ENCODE peak calls at places on chromosome 12, in four cellular contexts. D is IMR-90, C is H9, X is H1. M is an unnamed sample.
A peak's percentile ranks its signal among the peaks of the same experiment; 100 is the strongest.

GRCh38 chr12:64181504-64182291 is 40.4 kb downstream of the KICS2 start:
- DNase-seq in X (no peak), C (peak; percentile 45), D (peak; percentile 99), M (peak; percentile 79)

GRCh38 chr12:124457287-124458219 is 109.9 kb downstream of the NCOR2 start:
- DNase-seq in C (no peak), D (peak; percentile 44), X (no peak), M (no peak)

GRCh38 chr12:106096376-106096775 is 42.4 kb downstream of the NUAK1 start:
- DNase-seq in C (no peak), X (no peak), D (no peak), M (no peak)

GRCh38 chr12:130526813-130527212 is 189.1 kb downstream of the PIWIL1 start:
- DNase-seq in C (peak; percentile 83), X (peak; percentile 87), D (no peak), M (peak; percentile 80)

GRCh38 chr12:67525500-67525884 is 123.1 kb upstream of the DYRK2 start:
- DNase-seq in X (no peak), D (no peak), C (no peak), M (no peak)

GRCh38 chr12:85693093-85693665 is 143.0 kb downstream of the RASSF9 start:
- DNase-seq in C (no peak), X (no peak), D (no peak), M (no peak)

GRCh38 chr12:52800259-52800917 is 4.5 kb upstream of the KRT3 start:
- DNase-seq in X (no peak), C (no peak), D (no peak), M (no peak)

GRCh38 chr12:63420206-63420644 is 248.1 kb downstream of the DPY19L2 start:
- DNase-seq in D (peak; percentile 59), X (peak; percentile 82), C (peak; percentile 90), M (peak; percentile 99)

GRCh38 chr12:122981587-122982493 is 1.4 kb downstream of the ARL6IP4 start:
- DNase-seq in C (no peak), X (no peak), D (no peak), M (no peak)

GRCh38 chr12:57258977-57259970 is 8.3 kb upstream of the STAC3 start:
- DNase-seq in C (no peak), X (no peak), D (peak; percentile 58), M (no peak)
- H4K5ac ChIP-seq in C (no peak overlapping the region), X (no peak overlapping the region), D (no peak overlapping the region), M (no peak overlapping the region)

DNA sequence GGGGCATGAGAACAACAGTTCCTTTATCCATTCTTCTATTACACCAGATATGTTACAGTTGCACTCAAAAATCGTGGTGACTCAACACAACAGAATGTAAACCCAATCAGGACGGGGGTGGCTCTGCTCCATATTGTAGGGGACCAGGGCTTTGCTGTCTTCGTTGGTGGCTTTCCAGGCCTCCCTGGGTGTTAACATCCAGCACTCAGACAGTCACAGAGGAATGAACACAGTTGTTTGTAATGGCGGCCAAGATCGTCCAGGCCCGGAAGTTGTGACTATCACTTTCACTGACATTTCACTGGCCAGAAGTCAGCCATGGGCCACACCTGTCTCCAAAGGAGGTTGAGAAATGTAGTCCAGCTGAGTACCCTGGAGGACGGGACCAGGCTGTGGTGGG is 204.1 kb downstream of the CACNA1C start:
- DNase-seq in C (no peak), D (peak; percentile 84), X (no peak), M (no peak)
- H4K8ac ChIP-seq in C (no peak overlapping the region), D (peak overlapping the region; percentile 69), X (no peak overlapping the region), M (no peak overlapping the region)

DNA sequence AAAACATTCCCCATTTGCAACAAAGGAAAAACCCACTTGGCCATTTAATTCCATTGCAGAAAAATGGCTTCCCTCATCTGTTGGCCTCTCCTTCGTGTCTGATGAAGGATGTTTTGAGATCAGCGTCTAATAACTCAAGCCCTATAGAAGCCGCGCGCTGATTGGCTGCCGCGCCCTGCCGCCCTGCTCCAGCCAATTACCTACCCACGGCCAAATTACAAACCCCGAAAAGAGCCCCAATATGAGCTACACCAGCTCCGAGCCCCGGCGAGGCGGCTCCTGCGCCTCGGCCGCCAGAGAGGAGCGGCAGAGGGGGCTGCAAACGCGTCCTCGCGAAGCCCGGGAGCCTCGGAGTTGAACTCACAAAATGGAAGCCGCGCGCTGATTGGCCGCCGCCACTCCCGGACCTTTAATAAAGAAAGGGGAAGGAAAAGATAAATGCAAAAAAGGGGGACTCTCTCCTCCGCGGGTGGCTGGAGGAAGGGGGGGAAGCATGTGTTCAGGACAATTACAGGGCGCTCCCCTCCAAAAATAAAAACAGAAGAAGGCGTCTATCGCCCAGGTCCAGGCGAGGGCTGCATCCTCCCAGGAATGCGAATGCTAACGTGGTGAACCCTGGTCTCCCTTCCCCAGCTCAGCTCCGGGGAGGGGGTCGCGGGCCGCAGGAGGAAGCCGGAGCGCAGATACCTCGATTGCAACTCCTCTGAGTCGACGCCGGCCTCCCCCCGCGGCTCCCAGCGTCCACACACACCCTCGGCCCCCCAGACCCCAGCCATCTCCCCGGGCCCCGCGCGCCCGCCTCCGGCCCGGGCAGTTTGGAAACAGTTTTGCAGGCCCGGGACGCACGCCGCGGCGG is 738 bp upstream of the SETD1B start:
- DNase-seq in X (peak; percentile 88), C (peak; percentile 90), D (peak; percentile 96), M (peak; percentile 97)
- H2BK120ac ChIP-seq in X (no peak overlapping the region), C (peak overlapping the region; percentile 52), D (peak overlapping the region; percentile 85), M (peak overlapping the region; percentile 93)

GRCh38 chr12:66127695-66128094 is 2.9 kb downstream of the LLPH start:
- DNase-seq in C (no peak), X (no peak), D (peak; percentile 72), M (no peak)
- H4K5ac ChIP-seq in C (no peak overlapping the region), X (no peak overlapping the region), D (no peak overlapping the region), M (no peak overlapping the region)

GRCh38 chr12:121532503-121533390 is 48.1 kb downstream of the KDM2B start:
- DNase-seq in C (no peak), X (no peak), D (peak; percentile 84), M (no peak)
- H4K8ac ChIP-seq in C (no peak overlapping the region), X (no peak overlapping the region), D (peak overlapping the region; percentile 83), M (no peak overlapping the region)

DNA sequence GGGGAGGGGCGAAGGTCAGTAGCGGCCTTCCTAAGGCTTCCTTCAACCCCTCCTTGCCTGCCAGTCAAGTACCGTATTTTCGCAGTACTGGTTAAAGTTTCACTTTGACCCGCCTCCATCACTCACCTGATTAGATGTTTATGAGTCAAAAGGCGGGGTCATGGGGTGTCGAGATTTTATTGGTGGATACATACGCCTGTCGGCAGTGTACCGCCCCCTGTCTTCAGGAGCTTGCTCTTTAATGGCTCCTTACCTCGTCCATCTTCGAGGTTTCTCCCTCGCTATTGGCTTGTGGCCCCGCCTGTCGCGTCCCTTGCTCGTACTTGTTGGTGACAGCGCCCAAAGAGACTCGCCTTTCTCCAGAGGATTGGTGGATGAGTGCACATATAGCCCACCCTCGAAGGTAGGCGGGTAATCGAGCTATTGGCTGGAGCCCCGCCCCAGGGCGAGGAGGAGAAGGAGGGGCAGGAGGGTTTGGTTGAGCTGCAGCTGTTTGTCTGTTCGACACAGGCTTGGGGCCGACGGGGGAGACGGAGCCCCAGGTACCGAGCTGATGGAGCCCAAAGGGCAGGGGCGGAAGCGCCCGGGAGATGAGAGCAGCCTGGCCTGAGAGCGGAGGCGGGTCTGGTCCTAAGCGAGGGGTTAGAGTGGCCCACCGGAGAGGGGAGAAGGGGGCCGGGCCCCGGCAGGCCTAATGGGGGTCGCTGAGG is at the start of gene RAB5B:
- DNase-seq in C (peak; percentile 100), D (peak; percentile 100), X (peak; percentile 94), M (peak; percentile 100)
- H2BK120ac ChIP-seq in C (no peak within 1 kb of the TSS), D (peak within 1 kb of the TSS; percentile 84), X (no peak within 1 kb of the TSS), M (peak within 1 kb of the TSS; percentile 92)

DNA sequence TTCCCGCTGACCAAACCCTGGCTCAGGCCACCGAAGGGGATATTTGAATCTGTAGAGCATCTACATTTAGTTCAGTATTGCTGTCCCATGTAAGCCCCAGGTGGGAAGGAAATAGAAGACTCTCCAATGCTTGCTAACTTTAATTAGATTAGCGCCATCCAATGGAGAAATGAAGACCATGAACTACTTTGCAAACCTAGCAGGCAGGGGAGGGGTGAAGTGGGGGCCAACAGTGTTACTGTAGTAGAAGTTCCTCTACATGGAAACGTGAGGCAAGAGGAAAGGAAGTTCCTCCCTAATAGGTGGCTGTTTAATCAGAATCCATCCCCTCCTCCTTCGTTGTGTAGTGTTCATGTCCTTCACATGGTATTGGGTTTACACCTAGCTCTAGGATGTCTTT is 9.3 kb upstream of the DENND5B start:
- DNase-seq in D (no peak), X (peak; percentile 48), C (peak; percentile 79), M (peak; percentile 46)
- H4K5ac ChIP-seq in D (no peak overlapping the region), X (no peak overlapping the region), C (no peak overlapping the region), M (no peak overlapping the region)

GRCh38 chr12:47977772-47978597 is 14.6 kb downstream of the TMEM106C start:
- DNase-seq in C (no peak), X (no peak), D (no peak), M (no peak)

GRCh38 chr12:47978598-47978873 is 15.1 kb downstream of the TMEM106C start:
- DNase-seq in X (no peak), D (no peak), C (no peak), M (no peak)

GRCh38 chr12:47980172-47980571 is 16.8 kb downstream of the TMEM106C start:
- DNase-seq in X (no peak), C (no peak), D (no peak), M (no peak)

GRCh38 chr12:47979686-47980085 is 16.3 kb downstream of the TMEM106C start:
- DNase-seq in C (no peak), D (no peak), X (no peak), M (no peak)

DNA sequence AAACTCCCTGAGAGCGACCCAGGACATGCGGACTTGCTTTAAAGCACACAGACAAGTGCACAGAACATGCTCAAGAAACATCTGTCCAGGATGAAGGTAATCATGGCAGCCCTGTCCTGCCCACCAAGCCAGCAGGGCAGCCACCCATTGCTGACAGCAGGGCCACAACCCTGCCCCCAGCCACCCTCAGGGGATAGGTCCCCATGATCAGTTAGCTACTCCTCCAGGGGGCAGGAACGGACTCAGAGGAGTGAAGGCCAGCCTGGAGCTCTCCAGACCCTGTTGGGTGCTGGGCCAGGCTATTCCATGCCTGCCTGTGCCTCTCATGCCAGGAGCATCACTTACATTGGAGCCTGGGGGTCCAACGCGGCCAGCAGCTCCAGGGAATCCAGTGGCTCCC is 15.8 kb downstream of the TMEM106C start:
- DNase-seq in C (no peak), D (no peak), X (no peak), M (no peak)
- H4K8ac ChIP-seq in C (no peak overlapping the region), D (no peak overlapping the region), X (peak overlapping the region; percentile 71), M (no peak overlapping the region)